ENCODE peak calls at places on chromosome 20, in seven cellular contexts. One of them, this sample, is unnamed.

GRCh38 chr20:41616228-41616627 is 1.9 kb downstream of the CHD6 start:
- DNase-seq in Panc1: no peak
- DNase-seq in H1: no peak
- DNase-seq in HepG2: peak; percentile 62
- DNase-seq in SK-N-SH: no peak
- DNase-seq in K562: no peak
- DNase-seq in GM12878: no peak
- DNase-seq in this sample: no peak

GRCh38 chr20:5065489-5066383 is 54.0 kb downstream of the PCNA start:
- DNase-seq in Panc1: peak; percentile 62
- DNase-seq in H1: no peak
- DNase-seq in HepG2: peak; percentile 84
- DNase-seq in SK-N-SH: no peak
- DNase-seq in K562: no peak
- DNase-seq in GM12878: no peak
- DNase-seq in this sample: peak; percentile 88

GRCh38 chr20:49627329-49627761 is 59.4 kb upstream of the PTGIS start:
- DNase-seq in Panc1: no peak
- DNase-seq in H1: no peak
- DNase-seq in HepG2: no peak
- DNase-seq in SK-N-SH: no peak
- DNase-seq in K562: no peak
- DNase-seq in GM12878: no peak
- DNase-seq in this sample: no peak

GRCh38 chr20:40892642-40893041 is 136.0 kb upstream of the TOP1 start:
- DNase-seq in Panc1: no peak
- DNase-seq in H1: no peak
- DNase-seq in HepG2: no peak
- DNase-seq in SK-N-SH: no peak
- DNase-seq in K562: no peak
- DNase-seq in GM12878: no peak
- DNase-seq in this sample: no peak

GRCh38 chr20:33658510-33658909 is 3.6 kb upstream of the C20orf144 start:
- DNase-seq in Panc1: no peak
- DNase-seq in H1: no peak
- DNase-seq in HepG2: no peak
- DNase-seq in SK-N-SH: peak; percentile 31
- DNase-seq in K562: no peak
- DNase-seq in GM12878: no peak
- DNase-seq in this sample: no peak

GRCh38 chr20:32859961-32860360 is 1.2 kb downstream of the EFCAB8 start:
- DNase-seq in Panc1: no peak
- DNase-seq in H1: no peak
- DNase-seq in HepG2: no peak
- DNase-seq in SK-N-SH: no peak
- DNase-seq in K562: no peak
- DNase-seq in GM12878: no peak
- DNase-seq in this sample: no peak

GRCh38 chr20:38791940-38792339 is 13.6 kb upstream of the PPP1R16B start:
- DNase-seq in Panc1: no peak
- DNase-seq in H1: no peak
- DNase-seq in HepG2: no peak
- DNase-seq in SK-N-SH: no peak
- DNase-seq in K562: no peak
- DNase-seq in GM12878: no peak
- DNase-seq in this sample: no peak

GRCh38 chr20:4694076-4694475 is 27.6 kb upstream of the PRND start:
- DNase-seq in Panc1: no peak
- DNase-seq in H1: no peak
- DNase-seq in HepG2: no peak
- DNase-seq in SK-N-SH: no peak
- DNase-seq in K562: no peak
- DNase-seq in GM12878: no peak
- DNase-seq in this sample: no peak

GRCh38 chr20:22490287-22491187 is 93.8 kb downstream of the FOXA2 start:
- DNase-seq in Panc1: no peak
- DNase-seq in H1: peak; percentile 58
- DNase-seq in HepG2: peak; percentile 100
- DNase-seq in SK-N-SH: no peak
- DNase-seq in K562: no peak
- DNase-seq in GM12878: no peak
- DNase-seq in this sample: no peak

GRCh38 chr20:2705931-2706645 is 13.5 kb downstream of the EBF4 start:
- DNase-seq in Panc1: no peak
- DNase-seq in H1: no peak
- DNase-seq in HepG2: no peak
- DNase-seq in SK-N-SH: no peak
- DNase-seq in K562: no peak
- DNase-seq in GM12878: no peak
- DNase-seq in this sample: no peak

GRCh38 chr20:49642808-49643207 is 70.9 kb downstream of the B4GALT5 start:
- DNase-seq in Panc1: no peak
- DNase-seq in H1: no peak
- DNase-seq in HepG2: no peak
- DNase-seq in SK-N-SH: no peak
- DNase-seq in K562: no peak
- DNase-seq in GM12878: no peak
- DNase-seq in this sample: no peak

GRCh38 chr20:1526896-1527295 is 30.6 kb downstream of the SIRPD start:
- DNase-seq in Panc1: no peak
- DNase-seq in H1: no peak
- DNase-seq in HepG2: no peak
- DNase-seq in SK-N-SH: no peak
- DNase-seq in K562: no peak
- DNase-seq in GM12878: no peak
- DNase-seq in this sample: no peak

GRCh38 chr20:3987296-3987695 is 28.1 kb downstream of the RNF24 start:
- DNase-seq in Panc1: no peak
- DNase-seq in H1: no peak
- DNase-seq in HepG2: no peak
- DNase-seq in SK-N-SH: no peak
- DNase-seq in K562: no peak
- DNase-seq in GM12878: no peak
- DNase-seq in this sample: no peak

GRCh38 chr20:17896247-17896723 is 72.3 kb downstream of the SNX5 start:
- DNase-seq in Panc1: no peak
- DNase-seq in H1: no peak
- DNase-seq in HepG2: no peak
- DNase-seq in SK-N-SH: no peak
- DNase-seq in K562: no peak
- DNase-seq in GM12878: no peak
- DNase-seq in this sample: no peak

GRCh38 chr20:34312544-34313217 is 9.5 kb upstream of the AHCY start:
- DNase-seq in Panc1: peak; percentile 91
- DNase-seq in H1: peak; percentile 97
- DNase-seq in HepG2: peak; percentile 96
- DNase-seq in SK-N-SH: peak; percentile 91
- DNase-seq in K562: peak; percentile 86
- DNase-seq in GM12878: peak; percentile 65
- DNase-seq in this sample: peak; percentile 81

GRCh38 chr20:25860531-25861150 is 164.0 kb upstream of the ZNF337 start:
- DNase-seq in Panc1: no peak
- DNase-seq in H1: no peak
- DNase-seq in HepG2: no peak
- DNase-seq in SK-N-SH: no peak
- DNase-seq in K562: no peak
- DNase-seq in GM12878: no peak
- DNase-seq in this sample: no peak

GRCh38 chr20:14916360-14916759 is 578.9 kb upstream of the FLRT3 start:
- DNase-seq in Panc1: no peak
- DNase-seq in H1: no peak
- DNase-seq in HepG2: no peak
- DNase-seq in SK-N-SH: peak; percentile 19
- DNase-seq in K562: no peak
- DNase-seq in GM12878: no peak
- DNase-seq in this sample: no peak

GRCh38 chr20:61937963-61938838 is 127.5 kb downstream of the TAF4 start:
- DNase-seq in Panc1: no peak
- DNase-seq in H1: peak; percentile 44
- DNase-seq in HepG2: no peak
- DNase-seq in SK-N-SH: no peak
- DNase-seq in K562: no peak
- DNase-seq in GM12878: no peak
- DNase-seq in this sample: no peak

GRCh38 chr20:61940491-61940890 is 125.2 kb downstream of the TAF4 start:
- DNase-seq in Panc1: no peak
- DNase-seq in H1: peak; percentile 31
- DNase-seq in HepG2: no peak
- DNase-seq in SK-N-SH: no peak
- DNase-seq in K562: no peak
- DNase-seq in GM12878: no peak
- DNase-seq in this sample: no peak

GRCh38 chr20:61940976-61941720 is 124.5 kb downstream of the TAF4 start:
- DNase-seq in Panc1: no peak
- DNase-seq in H1: peak; percentile 43
- DNase-seq in HepG2: no peak
- DNase-seq in SK-N-SH: no peak
- DNase-seq in K562: no peak
- DNase-seq in GM12878: no peak
- DNase-seq in this sample: no peak

GRCh38 chr20:61938839-61939690 is 126.6 kb downstream of the TAF4 start:
- DNase-seq in Panc1: no peak
- DNase-seq in H1: peak; percentile 43
- DNase-seq in HepG2: no peak
- DNase-seq in SK-N-SH: no peak
- DNase-seq in K562: no peak
- DNase-seq in GM12878: no peak
- DNase-seq in this sample: no peak

DNA sequence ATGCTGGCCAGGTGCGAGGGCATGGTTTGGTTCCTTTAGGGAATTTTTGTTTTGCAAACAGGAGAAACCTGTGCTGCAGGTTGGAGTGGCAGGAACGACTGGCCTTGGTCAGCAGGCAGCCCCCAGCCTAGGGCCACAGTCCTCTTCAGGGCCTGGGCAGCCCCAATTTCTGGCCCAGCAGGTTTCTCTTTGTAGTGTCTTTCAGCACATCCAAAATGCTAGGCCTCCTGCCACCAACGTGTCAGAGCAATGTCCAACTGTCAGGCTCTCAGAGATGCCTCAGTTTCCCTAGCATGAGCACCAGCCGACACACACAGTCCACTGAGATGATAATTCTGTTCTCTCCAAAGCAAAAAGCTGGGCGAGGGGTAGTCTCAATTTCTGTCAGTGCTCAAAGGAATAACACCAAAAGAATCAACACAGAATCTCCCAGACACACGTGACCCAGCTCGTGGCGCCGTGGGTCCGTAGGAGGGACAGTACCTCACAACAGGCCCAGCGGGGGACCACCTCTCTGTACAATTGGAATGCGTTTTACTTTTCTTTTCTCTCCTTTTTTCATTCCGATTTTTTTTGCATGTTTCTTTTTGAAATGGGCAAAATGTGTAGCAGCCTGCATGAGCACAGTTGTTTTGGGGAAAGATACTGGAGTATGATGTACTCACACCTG is 125.9 kb downstream of the TAF4 start:
- DNase-seq in Panc1: no peak
- DNase-seq in H1: peak; percentile 33
- DNase-seq in HepG2: no peak
- DNase-seq in SK-N-SH: no peak
- DNase-seq in K562: no peak
- DNase-seq in GM12878: no peak
- DNase-seq in this sample: no peak
- TF ChIP-seq SIN3A in Panc1: no peak
- TF ChIP-seq SIN3A in H1: no peak
- TF ChIP-seq SIN3A in HepG2: no peak
- TF ChIP-seq SIN3A in SK-N-SH: no peak
- TF ChIP-seq SIN3A in K562: no peak
- TF ChIP-seq SIN3A in GM12878: no peak
- TF ChIP-seq SIN3A in this sample: no peak

GRCh38 chr20:44598413-44599290 is 16.3 kb downstream of the PKIG start:
- DNase-seq in Panc1: no peak
- DNase-seq in H1: no peak
- DNase-seq in HepG2: no peak
- DNase-seq in SK-N-SH: peak; percentile 41
- DNase-seq in K562: no peak
- DNase-seq in GM12878: no peak
- DNase-seq in this sample: no peak
- TF ChIP-seq SIN3A in Panc1: no peak
- TF ChIP-seq SIN3A in H1: no peak
- TF ChIP-seq SIN3A in HepG2: no peak
- TF ChIP-seq SIN3A in SK-N-SH: no peak
- TF ChIP-seq SIN3A in K562: no peak
- TF ChIP-seq SIN3A in GM12878: no peak
- TF ChIP-seq SIN3A in this sample: no peak

DNA sequence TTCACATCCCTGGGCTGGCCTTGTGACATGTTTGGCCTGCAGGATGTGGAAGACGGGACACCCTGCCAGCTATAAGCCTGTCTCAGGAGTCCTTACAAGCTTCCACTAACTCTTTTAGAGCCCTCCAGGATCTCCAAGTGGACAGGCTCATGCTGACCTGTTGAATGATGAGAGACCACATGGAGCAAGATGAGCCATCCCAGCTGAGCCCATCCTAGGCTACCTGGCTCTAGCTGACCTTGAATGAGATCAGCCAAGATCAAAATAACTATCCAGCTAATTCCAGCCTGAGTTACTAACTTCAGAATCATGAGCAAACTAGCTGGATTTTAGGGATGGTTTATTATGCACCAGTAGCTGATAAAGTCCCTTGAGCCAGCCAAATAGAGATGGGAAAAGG is 169.5 kb downstream of the TFAP2C start:
- DNase-seq in Panc1: no peak
- DNase-seq in H1: no peak
- DNase-seq in HepG2: no peak
- DNase-seq in SK-N-SH: no peak
- DNase-seq in K562: no peak
- DNase-seq in GM12878: no peak
- DNase-seq in this sample: no peak
- TF ChIP-seq SIN3A in Panc1: no peak
- TF ChIP-seq SIN3A in H1: no peak
- TF ChIP-seq SIN3A in HepG2: no peak
- TF ChIP-seq SIN3A in SK-N-SH: no peak
- TF ChIP-seq SIN3A in K562: no peak
- TF ChIP-seq SIN3A in GM12878: no peak
- TF ChIP-seq SIN3A in this sample: no peak

DNA sequence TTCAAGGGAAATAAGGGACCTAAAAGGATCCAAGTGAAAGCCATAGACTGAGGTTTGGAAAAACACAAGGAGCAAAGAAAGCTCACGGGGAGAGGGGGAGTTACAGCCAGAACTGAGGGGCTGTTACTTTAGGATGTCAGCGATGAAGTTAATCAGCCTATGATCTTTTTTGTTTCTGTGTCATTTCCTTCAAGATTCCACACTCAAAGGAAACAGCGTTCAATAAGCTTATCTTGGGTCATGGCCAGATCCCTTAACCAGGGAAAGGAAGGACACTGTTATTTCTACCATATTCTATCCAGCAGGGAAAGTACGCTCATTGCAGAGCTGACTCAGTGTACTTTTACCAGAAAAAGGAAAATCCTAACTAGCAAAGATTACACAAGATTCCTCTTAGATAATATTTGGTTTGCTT is 132.8 kb downstream of the PFDN4 start:
- DNase-seq in Panc1: no peak
- DNase-seq in H1: no peak
- DNase-seq in HepG2: no peak
- DNase-seq in SK-N-SH: no peak
- DNase-seq in K562: no peak
- DNase-seq in GM12878: no peak
- DNase-seq in this sample: no peak
- TF ChIP-seq SIN3A in Panc1: no peak
- TF ChIP-seq SIN3A in H1: no peak
- TF ChIP-seq SIN3A in HepG2: no peak
- TF ChIP-seq SIN3A in SK-N-SH: no peak
- TF ChIP-seq SIN3A in K562: no peak
- TF ChIP-seq SIN3A in GM12878: no peak
- TF ChIP-seq SIN3A in this sample: no peak

GRCh38 chr20:36606171-36607116 is 865 bp downstream of the RAB5IF start:
- DNase-seq in Panc1: no peak
- DNase-seq in H1: no peak
- DNase-seq in HepG2: peak; percentile 88
- DNase-seq in SK-N-SH: no peak
- DNase-seq in K562: no peak
- DNase-seq in GM12878: no peak
- DNase-seq in this sample: no peak
- TF ChIP-seq SIN3A in Panc1: no peak
- TF ChIP-seq SIN3A in H1: no peak
- TF ChIP-seq SIN3A in HepG2: peak; percentile 62
- TF ChIP-seq SIN3A in SK-N-SH: no peak
- TF ChIP-seq SIN3A in K562: peak; percentile 10
- TF ChIP-seq SIN3A in GM12878: no peak
- TF ChIP-seq SIN3A in this sample: no peak

This sample was measured in HCT116.